ENCODE peak calls at places on chromosomes 5 and 9, in seven cellular contexts. W is M059J; P is iPS DF 6.9; E is RWPE1; F is stimulated activated CD8-positive, alpha-beta memory T cell treated with anti-CD3 and anti-CD28 coated beads, Interleukin-4, amount 100 ng/mL, for 24 hours; C is AG04450; K is HEK293T. L is an unnamed sample.

GRCh38 chr9:69981686-69982450 is 61.8 kb upstream of the MAMDC2 start:
- DNase-seq in W (peak), P (no peak), E (peak), F (no peak), C (no peak), K (no peak), L (no peak)

GRCh38 chr5:52878671-52879070 is 91.0 kb downstream of the ITGA1 start:
- DNase-seq in W (peak), P (no peak), E (peak), F (no peak), C (no peak), K (no peak), L (no peak)

GRCh38 chr9:120528834-120529233 is 51.1 kb downstream of the CDK5RAP2 start:
- DNase-seq in W (no peak), P (no peak), E (no peak), F (no peak), C (no peak), K (no peak), L (no peak)

GRCh38 chr9:34332370-34332964 is 3.1 kb downstream of the NUDT2 start:
- DNase-seq in W (peak), P (no peak), E (peak), F (no peak), C (no peak), K (peak), L (no peak)

GRCh38 chr5:96220610-96221390 is 212.2 kb downstream of the PCSK1 start:
- DNase-seq in W (peak), P (no peak), E (peak), F (no peak), C (no peak), K (no peak), L (no peak)

GRCh38 chr9:37290881-37291485 is 131.5 kb upstream of the GRHPR start:
- DNase-seq in W (peak), P (no peak), E (peak), F (no peak), C (peak), K (no peak), L (peak)

GRCh38 chr9:27726244-27727141 is 153.2 kb upstream of the C9orf72 start:
- DNase-seq in W (peak), P (peak), E (peak), F (peak), C (peak), K (peak), L (peak)

GRCh38 chr5:109868737-109869136 is 179.0 kb downstream of the MAN2A1 start:
- DNase-seq in W (peak), P (no peak), E (no peak), F (no peak), C (peak), K (no peak), L (no peak)

GRCh38 chr5:146409081-146409671 is 38.0 kb upstream of the TCERG1 start:
- DNase-seq in W (peak), P (no peak), E (peak), F (no peak), C (no peak), K (no peak), L (no peak)

GRCh38 chr9:127710204-127710805 is 3.5 kb downstream of the CFAP157 start:
- DNase-seq in W (no peak), P (no peak), E (no peak), F (no peak), C (no peak), K (no peak), L (no peak)

GRCh38 chr9:98191615-98192502 is 578 bp downstream of the CORO2A start:
- DNase-seq in W (peak), P (no peak), E (peak), F (peak), C (no peak), K (peak), L (no peak)

GRCh38 chr5:177607452-177608192 is 7.7 kb downstream of the B4GALT7 start:
- DNase-seq in W (peak), P (peak), E (peak), F (peak), C (peak), K (peak), L (no peak)